ENCODE peak calls at places on chromosomes 5 and 9, in six cellular contexts. One of them, this sample, is unnamed.

GRCh38 chr5:67577424-67577823 is 380.8 kb upstream of the CD180 start:
- DNase-seq in AG04450: no peak
- DNase-seq in lower lobe of right lung: no peak
- DNase-seq in NCI-H510A treated with DMSO at 0.1 percent for 48 hours: no peak
- DNase-seq in kidney epithelial cell: peak
- DNase-seq in esophagus squamous epithelium: no peak
- DNase-seq in this sample: no peak

GRCh38 chr9:107983191-107983603 is 493.6 kb upstream of the KLF4 start:
- DNase-seq in AG04450: no peak
- DNase-seq in lower lobe of right lung: no peak
- DNase-seq in NCI-H510A treated with DMSO at 0.1 percent for 48 hours: no peak
- DNase-seq in kidney epithelial cell: peak
- DNase-seq in esophagus squamous epithelium: no peak
- DNase-seq in this sample: peak

GRCh38 chr5:96151891-96152290 is 190.2 kb upstream of the ELL2 start:
- DNase-seq in AG04450: no peak
- DNase-seq in lower lobe of right lung: no peak
- DNase-seq in NCI-H510A treated with DMSO at 0.1 percent for 48 hours: no peak
- DNase-seq in kidney epithelial cell: no peak
- DNase-seq in esophagus squamous epithelium: no peak
- DNase-seq in this sample: no peak

GRCh38 chr9:134872482-134873231 is 8.0 kb upstream of the FCN2 start:
- DNase-seq in AG04450: no peak
- DNase-seq in lower lobe of right lung: no peak
- DNase-seq in NCI-H510A treated with DMSO at 0.1 percent for 48 hours: no peak
- DNase-seq in kidney epithelial cell: no peak
- DNase-seq in esophagus squamous epithelium: no peak
- DNase-seq in this sample: no peak

GRCh38 chr5:109901628-109901981 is 211.9 kb downstream of the MAN2A1 start:
- DNase-seq in AG04450: no peak
- DNase-seq in lower lobe of right lung: no peak
- DNase-seq in NCI-H510A treated with DMSO at 0.1 percent for 48 hours: no peak
- DNase-seq in kidney epithelial cell: no peak
- DNase-seq in esophagus squamous epithelium: no peak
- DNase-seq in this sample: no peak

GRCh38 chr9:136545065-136545965 is 533 bp downstream of the NOTCH1 start:
- DNase-seq in AG04450: no peak
- DNase-seq in lower lobe of right lung: no peak
- DNase-seq in NCI-H510A treated with DMSO at 0.1 percent for 48 hours: no peak
- DNase-seq in kidney epithelial cell: no peak
- DNase-seq in esophagus squamous epithelium: no peak
- DNase-seq in this sample: peak

GRCh38 chr5:103808464-103809106 is 246.0 kb upstream of the NUDT12 start:
- DNase-seq in AG04450: peak
- DNase-seq in lower lobe of right lung: no peak
- DNase-seq in NCI-H510A treated with DMSO at 0.1 percent for 48 hours: peak
- DNase-seq in kidney epithelial cell: peak
- DNase-seq in esophagus squamous epithelium: no peak
- DNase-seq in this sample: no peak

GRCh38 chr5:149325166-149325735 is 20.0 kb upstream of the GRPEL2 start:
- DNase-seq in AG04450: no peak
- DNase-seq in lower lobe of right lung: no peak
- DNase-seq in NCI-H510A treated with DMSO at 0.1 percent for 48 hours: no peak
- DNase-seq in kidney epithelial cell: no peak
- DNase-seq in esophagus squamous epithelium: no peak
- DNase-seq in this sample: no peak

GRCh38 chr9:129434187-129434586 is 186.7 kb downstream of the C9orf50 start:
- DNase-seq in AG04450: no peak
- DNase-seq in lower lobe of right lung: no peak
- DNase-seq in NCI-H510A treated with DMSO at 0.1 percent for 48 hours: no peak
- DNase-seq in kidney epithelial cell: no peak
- DNase-seq in esophagus squamous epithelium: no peak
- DNase-seq in this sample: no peak

GRCh38 chr5:176819476-176819875 is 9.1 kb downstream of the UNC5A start:
- DNase-seq in AG04450: no peak
- DNase-seq in lower lobe of right lung: no peak
- DNase-seq in NCI-H510A treated with DMSO at 0.1 percent for 48 hours: no peak
- DNase-seq in kidney epithelial cell: no peak
- DNase-seq in esophagus squamous epithelium: no peak
- DNase-seq in this sample: no peak

GRCh38 chr9:1978941-1979340 is 36.2 kb upstream of the SMARCA2 start:
- DNase-seq in AG04450: no peak
- DNase-seq in lower lobe of right lung: peak
- DNase-seq in NCI-H510A treated with DMSO at 0.1 percent for 48 hours: no peak
- DNase-seq in kidney epithelial cell: no peak
- DNase-seq in esophagus squamous epithelium: no peak
- DNase-seq in this sample: no peak

GRCh38 chr9:133935328-133936040 is 56.6 kb downstream of the VAV2 start:
- DNase-seq in AG04450: peak
- DNase-seq in lower lobe of right lung: no peak
- DNase-seq in NCI-H510A treated with DMSO at 0.1 percent for 48 hours: peak
- DNase-seq in kidney epithelial cell: peak
- DNase-seq in esophagus squamous epithelium: no peak
- DNase-seq in this sample: peak

GRCh38 chr5:51172853-51173635 is 210.2 kb upstream of the ISL1 start:
- DNase-seq in AG04450: no peak
- DNase-seq in lower lobe of right lung: no peak
- DNase-seq in NCI-H510A treated with DMSO at 0.1 percent for 48 hours: no peak
- DNase-seq in kidney epithelial cell: no peak
- DNase-seq in esophagus squamous epithelium: no peak
- DNase-seq in this sample: no peak

GRCh38 chr9:121930970-121931369 is 162.1 kb downstream of the TTLL11 start:
- DNase-seq in AG04450: no peak
- DNase-seq in lower lobe of right lung: no peak
- DNase-seq in NCI-H510A treated with DMSO at 0.1 percent for 48 hours: no peak
- DNase-seq in kidney epithelial cell: no peak
- DNase-seq in esophagus squamous epithelium: no peak
- DNase-seq in this sample: no peak

GRCh38 chr9:2159521-2160417 is 144.6 kb downstream of the SMARCA2 start:
- DNase-seq in AG04450: no peak
- DNase-seq in lower lobe of right lung: no peak
- DNase-seq in NCI-H510A treated with DMSO at 0.1 percent for 48 hours: no peak
- DNase-seq in kidney epithelial cell: no peak
- DNase-seq in esophagus squamous epithelium: no peak
- DNase-seq in this sample: no peak

GRCh38 chr9:134895849-134896833 is 15.5 kb downstream of the FCN2 start:
- DNase-seq in AG04450: peak
- DNase-seq in lower lobe of right lung: peak
- DNase-seq in NCI-H510A treated with DMSO at 0.1 percent for 48 hours: no peak
- DNase-seq in kidney epithelial cell: no peak
- DNase-seq in esophagus squamous epithelium: no peak
- DNase-seq in this sample: peak

GRCh38 chr5:178788381-178789085 is 58.1 kb upstream of the ZNF354A start:
- DNase-seq in AG04450: no peak
- DNase-seq in lower lobe of right lung: no peak
- DNase-seq in NCI-H510A treated with DMSO at 0.1 percent for 48 hours: no peak
- DNase-seq in kidney epithelial cell: no peak
- DNase-seq in esophagus squamous epithelium: no peak
- DNase-seq in this sample: no peak

GRCh38 chr5:31196309-31196708 is 2.8 kb downstream of the CDH6 start:
- DNase-seq in AG04450: no peak
- DNase-seq in lower lobe of right lung: no peak
- DNase-seq in NCI-H510A treated with DMSO at 0.1 percent for 48 hours: no peak
- DNase-seq in kidney epithelial cell: no peak
- DNase-seq in esophagus squamous epithelium: no peak
- DNase-seq in this sample: no peak

GRCh38 chr9:99472240-99472915 is 250.3 kb downstream of the SEC61B start:
- DNase-seq in AG04450: no peak
- DNase-seq in lower lobe of right lung: no peak
- DNase-seq in NCI-H510A treated with DMSO at 0.1 percent for 48 hours: no peak
- DNase-seq in kidney epithelial cell: no peak
- DNase-seq in esophagus squamous epithelium: no peak
- DNase-seq in this sample: no peak

GRCh38 chr9:30039712-30040111 is 2344.7 kb upstream of the ACO1 start:
- DNase-seq in AG04450: no peak
- DNase-seq in lower lobe of right lung: no peak
- DNase-seq in NCI-H510A treated with DMSO at 0.1 percent for 48 hours: no peak
- DNase-seq in kidney epithelial cell: no peak
- DNase-seq in esophagus squamous epithelium: no peak
- DNase-seq in this sample: no peak

GRCh38 chr5:77180167-77181081 is 30.1 kb upstream of the PDE8B start:
- DNase-seq in AG04450: no peak
- DNase-seq in lower lobe of right lung: peak
- DNase-seq in NCI-H510A treated with DMSO at 0.1 percent for 48 hours: peak
- DNase-seq in kidney epithelial cell: no peak
- DNase-seq in esophagus squamous epithelium: no peak
- DNase-seq in this sample: peak

GRCh38 chr9:129140397-129141065 is 29.3 kb downstream of the PTPA start:
- DNase-seq in AG04450: no peak
- DNase-seq in lower lobe of right lung: no peak
- DNase-seq in NCI-H510A treated with DMSO at 0.1 percent for 48 hours: peak
- DNase-seq in kidney epithelial cell: no peak
- DNase-seq in esophagus squamous epithelium: no peak
- DNase-seq in this sample: peak

GRCh38 chr5:111748304-111748763 is 8.7 kb downstream of the NREP start:
- DNase-seq in AG04450: peak
- DNase-seq in lower lobe of right lung: no peak
- DNase-seq in NCI-H510A treated with DMSO at 0.1 percent for 48 hours: no peak
- DNase-seq in kidney epithelial cell: peak
- DNase-seq in esophagus squamous epithelium: no peak
- DNase-seq in this sample: no peak

GRCh38 chr5:81675420-81675819 is 75.5 kb downstream of the SSBP2 start:
- DNase-seq in AG04450: no peak
- DNase-seq in lower lobe of right lung: no peak
- DNase-seq in NCI-H510A treated with DMSO at 0.1 percent for 48 hours: no peak
- DNase-seq in kidney epithelial cell: no peak
- DNase-seq in esophagus squamous epithelium: no peak
- DNase-seq in this sample: no peak

GRCh38 chr9:34375901-34376595 is 650 bp downstream of the MYORG start:
- DNase-seq in AG04450: no peak
- DNase-seq in lower lobe of right lung: peak
- DNase-seq in NCI-H510A treated with DMSO at 0.1 percent for 48 hours: peak
- DNase-seq in kidney epithelial cell: no peak
- DNase-seq in esophagus squamous epithelium: no peak
- DNase-seq in this sample: peak

GRCh38 chr9:7545766-7546165 is 253.8 kb downstream of the DMAC1 start:
- DNase-seq in AG04450: no peak
- DNase-seq in lower lobe of right lung: no peak
- DNase-seq in NCI-H510A treated with DMSO at 0.1 percent for 48 hours: no peak
- DNase-seq in kidney epithelial cell: no peak
- DNase-seq in esophagus squamous epithelium: no peak
- DNase-seq in this sample: no peak

GRCh38 chr5:58773744-58774441 is 191.0 kb downstream of the RAB3C start:
- DNase-seq in AG04450: no peak
- DNase-seq in lower lobe of right lung: no peak
- DNase-seq in NCI-H510A treated with DMSO at 0.1 percent for 48 hours: no peak
- DNase-seq in kidney epithelial cell: no peak
- DNase-seq in esophagus squamous epithelium: no peak
- DNase-seq in this sample: no peak

GRCh38 chr9:124011460-124012301 is at the start of gene LHX2:
- DNase-seq in AG04450: no peak
- DNase-seq in lower lobe of right lung: no peak
- DNase-seq in NCI-H510A treated with DMSO at 0.1 percent for 48 hours: peak
- DNase-seq in kidney epithelial cell: no peak
- DNase-seq in esophagus squamous epithelium: no peak
- DNase-seq in this sample: peak

GRCh38 chr5:42492978-42493377 is 69.7 kb downstream of the GHR start:
- DNase-seq in AG04450: no peak
- DNase-seq in lower lobe of right lung: no peak
- DNase-seq in NCI-H510A treated with DMSO at 0.1 percent for 48 hours: no peak
- DNase-seq in kidney epithelial cell: no peak
- DNase-seq in esophagus squamous epithelium: no peak
- DNase-seq in this sample: no peak

GRCh38 chr5:14475013-14475412 is 106.6 kb upstream of the OTULINL start:
- DNase-seq in AG04450: no peak
- DNase-seq in lower lobe of right lung: no peak
- DNase-seq in NCI-H510A treated with DMSO at 0.1 percent for 48 hours: no peak
- DNase-seq in kidney epithelial cell: no peak
- DNase-seq in esophagus squamous epithelium: no peak
- DNase-seq in this sample: no peak

GRCh38 chr5:54030981-54031380 is 279.4 kb downstream of the ARL15 start:
- DNase-seq in AG04450: no peak
- DNase-seq in lower lobe of right lung: no peak
- DNase-seq in NCI-H510A treated with DMSO at 0.1 percent for 48 hours: no peak
- DNase-seq in kidney epithelial cell: no peak
- DNase-seq in esophagus squamous epithelium: no peak
- DNase-seq in this sample: no peak

GRCh38 chr9:123364241-123364824 is 8.3 kb downstream of the CRB2 start:
- DNase-seq in AG04450: peak
- DNase-seq in lower lobe of right lung: no peak
- DNase-seq in NCI-H510A treated with DMSO at 0.1 percent for 48 hours: no peak
- DNase-seq in kidney epithelial cell: peak
- DNase-seq in esophagus squamous epithelium: no peak
- DNase-seq in this sample: no peak